ENCODE peak calls at places on chromosomes 1 and 21, in eight cellular contexts. H, W, Q, U, X, J, E and I are unnamed samples.

GRCh38 chr1:48841945-48842344 is 65.3 kb upstream of the BEND5 start:
- DNase-seq in X (no peak), U (no peak), H (no peak), J (no peak), Q (no peak), W (no peak), E (no peak), I (no peak)

GRCh38 chr21:39681257-39681656 is 63.7 kb upstream of the IGSF5 start:
- DNase-seq in E (no peak), Q (no peak), X (no peak), H (peak), W (no peak), J (no peak), U (no peak), I (no peak)

GRCh38 chr1:192530254-192530653 is 45.3 kb upstream of the RGS1 start:
- DNase-seq in J (no peak), E (peak), U (no peak), W (no peak), Q (peak), H (no peak), X (no peak), I (no peak)

GRCh38 chr1:184014271-184014670 is 23.3 kb downstream of the COLGALT2 start:
- DNase-seq in H (no peak), J (no peak), E (no peak), Q (no peak), U (no peak), W (no peak), X (no peak), I (no peak)

GRCh38 chr21:33205476-33205875 is 24.3 kb upstream of the IFNAR2 start:
- DNase-seq in X (no peak), H (no peak), Q (no peak), E (no peak), W (no peak), U (no peak), J (no peak), I (no peak)

GRCh38 chr1:7046314-7046713 is 261.1 kb downstream of the CAMTA1 start:
- DNase-seq in Q (peak), U (no peak), H (peak), J (peak), E (peak), W (no peak), X (no peak), I (no peak)

GRCh38 chr1:91876040-91876470 is 9.9 kb downstream of the TGFBR3 start:
- DNase-seq in E (no peak), X (no peak), W (no peak), J (no peak), U (peak), Q (no peak), H (no peak), I (no peak)

GRCh38 chr1:180181048-180181447 is 26.4 kb downstream of the QSOX1 start:
- DNase-seq in Q (peak), W (no peak), H (no peak), J (no peak), U (no peak), X (no peak), E (peak), I (no peak)

GRCh38 chr1:209513226-209513625 is 70.3 kb upstream of the CAMK1G start:
- DNase-seq in X (no peak), W (no peak), J (peak), H (no peak), U (no peak), E (peak), Q (peak), I (peak)

GRCh38 chr1:98323396-98323795 is 338.1 kb upstream of the SNX7 start:
- DNase-seq in X (no peak), J (peak), E (peak), U (no peak), W (peak), Q (peak), H (peak), I (no peak)

GRCh38 chr1:30845237-30845636 is 63.3 kb downstream of the SDC3 start:
- DNase-seq in W (no peak), Q (no peak), X (no peak), E (no peak), J (no peak), U (no peak), H (no peak), I (no peak)

GRCh38 chr1:101235696-101236545 is 898 bp upstream of the S1PR1 start:
- DNase-seq in H (no peak), X (peak), Q (peak), E (peak), W (peak), U (peak), J (peak), I (no peak)

GRCh38 chr1:45297604-45298356 is 28.9 kb upstream of the HPDL start:
- DNase-seq in J (no peak), W (no peak), E (no peak), H (no peak), Q (no peak), U (no peak), X (no peak), I (no peak)

GRCh38 chr1:183568176-183569041 is 21.9 kb downstream of the NCF2 start:
- DNase-seq in X (no peak), W (peak), U (no peak), E (no peak), Q (no peak), H (no peak), J (no peak), I (no peak)

GRCh38 chr1:234874291-234875288 is 254.0 kb downstream of the TOMM20 start:
- DNase-seq in E (peak), Q (no peak), U (no peak), W (no peak), J (peak), H (no peak), X (no peak), I (no peak)

GRCh38 chr1:91624331-91624730 is 123.7 kb downstream of the CDC7 start:
- DNase-seq in H (no peak), E (no peak), U (no peak), Q (no peak), J (no peak), W (no peak), X (no peak), I (no peak)

GRCh38 chr1:91278754-91279153 is 125.9 kb downstream of the HFM1 start:
- DNase-seq in H (no peak), Q (peak), E (peak), J (no peak), X (no peak), W (no peak), U (no peak), I (peak)

GRCh38 chr21:42593007-42593814 is 60.2 kb upstream of the PDE9A start:
- DNase-seq in U (peak), E (peak), J (peak), W (peak), X (peak), H (no peak), Q (peak), I (peak)

GRCh38 chr1:201384406-201384782 is 6.9 kb upstream of the TNNT2 start:
- DNase-seq in E (no peak), Q (no peak), X (no peak), W (no peak), H (no peak), J (no peak), U (no peak), I (no peak)